ENCODE peak calls at places on chromosomes 4 and X, in seven cellular contexts. L is HCT116, I is NT2/D1, J is SK-N-SH, O is HepG2, Q is GM12878, R is H1. N is an unnamed sample.

GRCh38 chr4:41120297-41121217 is 93.8 kb downstream of the APBB2 start:
- DNase-seq in L (no peak), I (no peak), J (no peak), O (no peak), Q (no peak), R (no peak), N (no peak)

GRCh38 chr4:101911616-101912015 is 121.1 kb downstream of the BANK1 start:
- DNase-seq in L (no peak), I (no peak), J (no peak), O (no peak), Q (no peak), R (no peak), N (no peak)

GRCh38 chr4:142743071-142743825 is 102.9 kb downstream of the INPP4B start:
- DNase-seq in L (no peak), I (no peak), J (no peak), O (no peak), Q (no peak), R (no peak), N (no peak)

GRCh38 chrX:151019837-151020236 is 36.7 kb downstream of the HMGB3 start:
- DNase-seq in L (no peak), I (no peak), J (no peak), O (no peak), Q (no peak), R (no peak), N (no peak)

GRCh38 chrX:28582494-28582893 is 4.8 kb upstream of the IL1RAPL1 start:
- DNase-seq in L (no peak), I (no peak), J (no peak), O (no peak), Q (no peak), R (no peak), N (no peak)

GRCh38 chr4:38523524-38524448 is 140.2 kb upstream of the KLF3 start:
- DNase-seq in L (no peak), I (no peak), J (no peak), O (no peak), Q (peak; percentile 82), R (no peak), N (peak; percentile 77)

GRCh38 chrX:40496728-40497127 is 84.0 kb upstream of the ATP6AP2 start:
- DNase-seq in L (no peak), I (no peak), J (peak; percentile 41), O (peak; percentile 4), Q (no peak), R (no peak), N (no peak)

GRCh38 chr4:38504396-38504715 is 159.6 kb upstream of the KLF3 start:
- DNase-seq in L (no peak), I (no peak), J (no peak), O (no peak), Q (no peak), R (no peak), N (no peak)

GRCh38 chr4:152109585-152110509 is 349.0 kb upstream of the GATB start:
- DNase-seq in L (no peak), I (no peak), J (no peak), O (no peak), Q (no peak), R (no peak), N (no peak)

GRCh38 chr4:62342346-62342745 is 1142.2 kb downstream of the ADGRL3 start:
- DNase-seq in L (no peak), I (no peak), J (no peak), O (no peak), Q (no peak), R (no peak), N (no peak)

GRCh38 chr4:139582044-139582443 is 26.0 kb upstream of the SETD7 start:
- DNase-seq in L (no peak), I (no peak), J (no peak), O (no peak), Q (no peak), R (no peak), N (no peak)

GRCh38 chr4:180827193-180827592 is 1416.0 kb upstream of the TENM3 start:
- DNase-seq in L (no peak), I (no peak), J (no peak), O (peak; percentile 5), Q (no peak), R (no peak), N (no peak)

GRCh38 chr4:7399433-7400234 is 35.1 kb downstream of the PSAPL1 start:
- DNase-seq in L (no peak), I (no peak), J (peak; percentile 1), O (no peak), Q (no peak), R (no peak), N (no peak)

GRCh38 chr4:31984872-31985271 is 1264.7 kb downstream of the PCDH7 start:
- DNase-seq in L (no peak), I (no peak), J (no peak), O (no peak), Q (no peak), R (no peak), N (no peak)

GRCh38 chr4:39410415-39410814 is 3.7 kb downstream of the KLB start:
- DNase-seq in L (no peak), I (no peak), J (no peak), O (no peak), Q (no peak), R (no peak), N (no peak)

GRCh38 chr4:187565416-187565815 is 430.2 kb upstream of the ZFP42 start:
- DNase-seq in L (no peak), I (no peak), J (no peak), O (no peak), Q (no peak), R (no peak), N (no peak)

GRCh38 chrX:20056704-20057103 is 60.0 kb downstream of the MAP7D2 start:
- DNase-seq in L (no peak), I (no peak), J (no peak), O (no peak), Q (no peak), R (no peak), N (no peak)

GRCh38 chrX:104566921-104567501 is 1.0 kb downstream of the IL1RAPL2 start:
- DNase-seq in L (no peak), I (no peak), J (peak; percentile 2), O (no peak), Q (no peak), R (no peak), N (no peak)

GRCh38 chr4:88188738-88189417 is 30.4 kb upstream of the ABCG2 start:
- DNase-seq in L (no peak), I (no peak), J (no peak), O (no peak), Q (no peak), R (no peak), N (no peak)
- TF ChIP-seq YY1 in L (no peak), I (no peak), J (no peak), O (no peak), Q (no peak), R (no peak), N (no peak)

GRCh38 chr4:186445040-186445439 is 110.3 kb downstream of the MTNR1A start:
- DNase-seq in L (no peak), I (no peak), J (no peak), O (no peak), Q (no peak), R (no peak), N (no peak)
- TF ChIP-seq YY1 in L (no peak), I (no peak), J (no peak), O (no peak), Q (no peak), R (no peak), N (no peak)

GRCh38 chr4:2044119-2044485 is 15.0 kb upstream of the NAT8L start:
- DNase-seq in L (no peak), I (no peak), J (no peak), O (no peak), Q (no peak), R (no peak), N (no peak)
- TF ChIP-seq YY1 in L (no peak), I (no peak), J (no peak), O (no peak), Q (no peak), R (no peak), N (no peak)

GRCh38 chrX:72301781-72302180 is 3.9 kb downstream of the CITED1 start:
- DNase-seq in L (no peak), I (no peak), J (no peak), O (no peak), Q (no peak), R (no peak), N (no peak)
- TF ChIP-seq YY1 in L (no peak), I (no peak), J (no peak), O (no peak), Q (no peak), R (no peak), N (no peak)

DNA sequence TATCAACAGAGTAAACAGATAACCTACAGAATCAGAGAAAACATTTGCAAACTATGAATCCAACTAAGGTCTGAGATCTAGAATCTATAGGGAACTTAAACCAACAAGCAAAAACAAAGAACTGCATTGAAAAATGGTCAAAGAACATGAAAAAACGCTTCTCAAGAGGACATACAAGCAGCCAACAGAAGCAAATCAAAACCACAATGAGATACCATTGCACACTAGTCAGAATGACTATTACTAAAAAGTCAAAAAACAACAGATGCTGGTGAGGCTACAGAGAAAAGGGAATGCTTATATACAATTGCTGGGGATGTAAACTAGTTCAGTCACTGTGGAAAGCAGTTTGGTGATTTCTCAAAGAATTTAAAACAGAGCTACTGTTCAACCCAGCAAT is 255.7 kb downstream of the TMEM47 start:
- DNase-seq in L (no peak), I (no peak), J (no peak), O (no peak), Q (no peak), R (no peak), N (no peak)
- TF ChIP-seq YY1 in L (no peak), I (no peak), J (no peak), O (no peak), Q (no peak), R (no peak), N (no peak)

GRCh38 chr4:172657112-172657511 is 511.5 kb upstream of the GALNT7 start:
- DNase-seq in L (no peak), I (no peak), J (no peak), O (no peak), Q (no peak), R (no peak), N (no peak)
- TF ChIP-seq YY1 in L (no peak), I (no peak), J (no peak), O (no peak), Q (no peak), R (no peak), N (no peak)

N was measured in K562.